ENCODE peak calls at places on chromosome 13, in seven cellular contexts. Z is GM23338, S is stomach, I is progenitor cell of endocrine pancreas, K is GM12865, H is H9, J is suprapubic skin. V is an unnamed sample.

GRCh38 chr13:39602277-39602613 is 748 bp downstream of the LHFPL6 start:
- DNase-seq in Z (no peak), S (no peak), I (no peak), K (peak; percentile 54), H (no peak), J (no peak), V (no peak)

GRCh38 chr13:63838366-63839110 is 2422.9 kb upstream of the PCDH20 start:
- DNase-seq in Z (no peak), S (no peak), I (no peak), K (no peak), H (no peak), J (peak; percentile 74), V (no peak)

GRCh38 chr13:109627649-109628048 is 158.7 kb downstream of the IRS2 start:
- DNase-seq in Z (no peak), S (no peak), I (no peak), K (no peak), H (no peak), J (no peak), V (no peak)

GRCh38 chr13:105341758-105342157 is 1193.7 kb downstream of the EFNB2 start:
- DNase-seq in Z (no peak), S (no peak), I (no peak), K (no peak), H (no peak), J (no peak), V (no peak)

GRCh38 chr13:22091222-22091970 is 420.5 kb downstream of the FGF9 start:
- DNase-seq in Z (no peak), S (no peak), I (no peak), K (no peak), H (no peak), J (no peak), V (no peak)

GRCh38 chr13:33218426-33218825 is 67.1 kb downstream of the STARD13 start:
- DNase-seq in Z (no peak), S (no peak), I (no peak), K (no peak), H (no peak), J (no peak), V (no peak)

GRCh38 chr13:99356216-99357089 is 49.3 kb upstream of the GPR183 start:
- DNase-seq in Z (no peak), S (no peak), I (no peak), K (peak; percentile 89), H (no peak), J (no peak), V (peak; percentile 40)

GRCh38 chr13:76600086-76600485 is 286.1 kb downstream of the KCTD12 start:
- DNase-seq in Z (no peak), S (no peak), I (no peak), K (no peak), H (no peak), J (no peak), V (no peak)

GRCh38 chr13:32824671-32825070 is 191.6 kb upstream of the KL start:
- DNase-seq in Z (peak; percentile 70), S (no peak), I (no peak), K (no peak), H (peak; percentile 75), J (no peak), V (no peak)

GRCh38 chr13:33174491-33174890 is 111.1 kb downstream of the STARD13 start:
- DNase-seq in Z (no peak), S (no peak), I (no peak), K (no peak), H (no peak), J (no peak), V (no peak)

GRCh38 chr13:64234255-64234654 is 2818.6 kb upstream of the PCDH20 start:
- DNase-seq in Z (no peak), S (no peak), I (no peak), K (no peak), H (no peak), J (no peak), V (no peak)

GRCh38 chr13:94239135-94239534 is 240.3 kb downstream of the DCT start:
- DNase-seq in Z (no peak), S (no peak), I (no peak), K (no peak), H (no peak), J (no peak), V (no peak)

GRCh38 chr13:76697277-76697676 is 188.9 kb downstream of the KCTD12 start:
- DNase-seq in Z (no peak), S (no peak), I (no peak), K (no peak), H (no peak), J (no peak), V (no peak)

GRCh38 chr13:108182652-108183051 is 32.7 kb downstream of the LIG4 start:
- DNase-seq in Z (no peak), S (no peak), I (no peak), K (no peak), H (no peak), J (no peak), V (no peak)

GRCh38 chr13:113938716-113939115 is 35.2 kb downstream of the C13orf46 start:
- DNase-seq in Z (no peak), S (no peak), I (no peak), K (no peak), H (no peak), J (no peak), V (no peak)

GRCh38 chr13:21326155-21327030 is 132.7 kb downstream of the ZDHHC20 start:
- DNase-seq in Z (peak; percentile 98), S (peak; percentile 52), I (no peak), K (no peak), H (peak; percentile 87), J (no peak), V (no peak)

GRCh38 chr13:50866817-50867640 is 23.5 kb upstream of the DLEU7 start:
- DNase-seq in Z (no peak), S (no peak), I (no peak), K (no peak), H (no peak), J (no peak), V (no peak)

GRCh38 chr13:71079638-71080037 is 787.4 kb downstream of the DACH1 start:
- DNase-seq in Z (no peak), S (no peak), I (no peak), K (no peak), H (no peak), J (no peak), V (no peak)

GRCh38 chr13:33676700-33677048 is 141.3 kb upstream of the RFC3 start:
- DNase-seq in Z (peak; percentile 4), S (peak; percentile 64), I (no peak), K (peak; percentile 20), H (no peak), J (no peak), V (no peak)

GRCh38 chr13:109933476-109933875 is 147.1 kb upstream of the IRS2 start:
- DNase-seq in Z (no peak), S (no peak), I (no peak), K (no peak), H (no peak), J (no peak), V (no peak)

GRCh38 chr13:110266983-110267382 is 40.0 kb downstream of the COL4A1 start:
- DNase-seq in Z (peak; percentile 60), S (no peak), I (no peak), K (no peak), H (peak; percentile 69), J (no peak), V (no peak)

GRCh38 chr13:23828866-23829265 is 60.3 kb downstream of the MIPEP start:
- DNase-seq in Z (no peak), S (no peak), I (no peak), K (no peak), H (no peak), J (no peak), V (no peak)

GRCh38 chr13:95833713-95834112 is 156.8 kb downstream of the DNAJC3 start:
- DNase-seq in Z (no peak), S (no peak), I (no peak), K (no peak), H (no peak), J (no peak), V (no peak)

GRCh38 chr13:51870616-51871015 is 8.8 kb downstream of the CCDC70 start:
- DNase-seq in Z (no peak), S (no peak), I (no peak), K (no peak), H (no peak), J (no peak), V (no peak)

GRCh38 chr13:51873837-51874236 is 12.1 kb downstream of the CCDC70 start:
- DNase-seq in Z (no peak), S (no peak), I (no peak), K (no peak), H (no peak), J (no peak), V (no peak)

GRCh38 chr13:51869921-51870320 is 8.2 kb downstream of the CCDC70 start:
- DNase-seq in Z (no peak), S (no peak), I (no peak), K (no peak), H (no peak), J (no peak), V (no peak)

GRCh38 chr13:51874651-51875050 is 12.9 kb downstream of the CCDC70 start:
- DNase-seq in Z (no peak), S (no peak), I (no peak), K (no peak), H (no peak), J (no peak), V (no peak)

DNA sequence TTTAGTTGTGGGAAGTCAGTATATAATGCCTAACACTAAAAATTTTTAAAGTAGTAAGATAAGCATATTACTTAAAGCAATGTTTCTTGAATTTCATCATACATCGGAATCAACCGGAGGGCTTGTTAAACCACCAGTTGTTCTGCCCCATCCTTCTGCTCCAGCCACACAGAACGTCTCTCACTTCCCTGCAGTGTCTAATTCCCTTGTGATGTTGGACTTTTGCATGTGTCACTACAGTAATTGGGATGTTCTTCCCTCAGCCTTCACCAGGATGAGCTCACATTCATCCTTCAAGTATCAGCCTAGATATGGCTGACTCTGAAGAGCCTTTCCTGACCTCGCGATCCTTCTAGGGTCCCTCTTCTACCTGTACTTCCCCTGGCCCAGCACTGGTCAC is 11.7 kb downstream of the CCDC70 start:
- DNase-seq in Z (no peak), S (no peak), I (no peak), K (no peak), H (no peak), J (no peak), V (no peak)
- TF ChIP-seq CTCF in Z (no peak), S (no peak), I (no peak), K (no peak), H (no peak), J (no peak), V (no peak)

DNA sequence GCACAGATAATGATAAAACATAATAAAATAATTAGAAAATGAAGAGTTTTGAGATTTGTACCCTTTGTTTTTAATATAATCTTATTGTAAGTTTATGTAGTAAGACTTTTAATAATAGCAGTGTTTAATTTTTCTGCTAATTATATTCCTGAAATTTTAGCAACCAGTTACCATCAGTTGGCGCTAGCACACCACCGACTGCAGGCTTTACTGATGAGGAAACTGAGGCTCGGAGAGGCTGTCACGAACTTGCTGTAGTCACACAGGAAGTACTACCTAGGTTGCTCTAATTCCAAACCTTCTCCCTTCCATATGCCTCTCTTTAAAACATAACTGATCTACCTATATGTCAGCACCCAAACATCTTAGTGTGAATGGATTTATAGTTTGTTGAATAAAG is 1.0 kb upstream of the RFXAP start:
- DNase-seq in Z (no peak), S (no peak), I (no peak), K (no peak), H (no peak), J (no peak), V (no peak)
- TF ChIP-seq CTCF in Z (peak; percentile 60), S (no peak), I (no peak), K (no peak), H (no peak), J (no peak), V (no peak)

GRCh38 chr13:73849292-73849691 is 284.9 kb downstream of the KLF12 start:
- DNase-seq in Z (peak; percentile 86), S (no peak), I (no peak), K (peak; percentile 60), H (peak; percentile 64), J (no peak), V (no peak)
- TF ChIP-seq CTCF in Z (peak; percentile 63), S (no peak), I (peak; percentile 50), K (peak; percentile 21), H (peak; percentile 70), J (no peak), V (no peak)

GRCh38 chr13:46317120-46317519 is 69.9 kb downstream of the RUBCNL start:
- DNase-seq in Z (no peak), S (no peak), I (no peak), K (no peak), H (no peak), J (no peak), V (no peak)
- TF ChIP-seq CTCF in Z (no peak), S (no peak), I (no peak), K (no peak), H (no peak), J (no peak), V (no peak)

V was measured in activated B cell treated with CpG ODN at 0.5 μM for 24 hours.